ENCODE peak calls at places on chromosomes 11 and 22, in eight cellular contexts. One of them, this sample, is unnamed.

GRCh38 chr11:78390809-78391208 is 26.8 kb downstream of the GAB2 start:
- DNase-seq in GM12878: no peak
- DNase-seq in GM13976: no peak
- DNase-seq in breast epithelium: no peak
- DNase-seq in cardiac muscle cell: no peak
- DNase-seq in fibroblast of the aortic adventitia: no peak
- DNase-seq in astrocyte of the cerebellum: no peak
- DNase-seq in prostate gland: no peak
- DNase-seq in this sample: no peak

GRCh38 chr11:62146476-62147200 is 22.8 kb downstream of the INCENP start:
- DNase-seq in GM12878: no peak
- DNase-seq in GM13976: no peak
- DNase-seq in breast epithelium: no peak
- DNase-seq in cardiac muscle cell: no peak
- DNase-seq in fibroblast of the aortic adventitia: no peak
- DNase-seq in astrocyte of the cerebellum: no peak
- DNase-seq in prostate gland: no peak
- DNase-seq in this sample: no peak

GRCh38 chr11:33942954-33943353 is 51.1 kb upstream of the LMO2 start:
- DNase-seq in GM12878: peak
- DNase-seq in GM13976: peak
- DNase-seq in breast epithelium: no peak
- DNase-seq in cardiac muscle cell: no peak
- DNase-seq in fibroblast of the aortic adventitia: peak
- DNase-seq in astrocyte of the cerebellum: peak
- DNase-seq in prostate gland: no peak
- DNase-seq in this sample: no peak

GRCh38 chr22:45094081-45094720 is 69.5 kb upstream of the NUP50 start:
- DNase-seq in GM12878: no peak
- DNase-seq in GM13976: no peak
- DNase-seq in breast epithelium: no peak
- DNase-seq in cardiac muscle cell: no peak
- DNase-seq in fibroblast of the aortic adventitia: no peak
- DNase-seq in astrocyte of the cerebellum: no peak
- DNase-seq in prostate gland: no peak
- DNase-seq in this sample: no peak

GRCh38 chr11:126842038-126842437 is 158.5 kb downstream of the KIRREL3 start:
- DNase-seq in GM12878: no peak
- DNase-seq in GM13976: no peak
- DNase-seq in breast epithelium: no peak
- DNase-seq in cardiac muscle cell: no peak
- DNase-seq in fibroblast of the aortic adventitia: no peak
- DNase-seq in astrocyte of the cerebellum: peak
- DNase-seq in prostate gland: no peak
- DNase-seq in this sample: no peak

GRCh38 chr11:2927851-2928604 is 1.2 kb downstream of the PHLDA2 start:
- DNase-seq in GM12878: no peak
- DNase-seq in GM13976: no peak
- DNase-seq in breast epithelium: no peak
- DNase-seq in cardiac muscle cell: no peak
- DNase-seq in fibroblast of the aortic adventitia: peak
- DNase-seq in astrocyte of the cerebellum: no peak
- DNase-seq in prostate gland: no peak
- DNase-seq in this sample: peak

GRCh38 chr22:45846952-45847351 is 130.0 kb downstream of the WNT7B start:
- DNase-seq in GM12878: no peak
- DNase-seq in GM13976: no peak
- DNase-seq in breast epithelium: no peak
- DNase-seq in cardiac muscle cell: peak
- DNase-seq in fibroblast of the aortic adventitia: no peak
- DNase-seq in astrocyte of the cerebellum: no peak
- DNase-seq in prostate gland: no peak
- DNase-seq in this sample: no peak

GRCh38 chr11:34546511-34547206 is 33.1 kb upstream of the ELF5 start:
- DNase-seq in GM12878: no peak
- DNase-seq in GM13976: no peak
- DNase-seq in breast epithelium: peak
- DNase-seq in cardiac muscle cell: no peak
- DNase-seq in fibroblast of the aortic adventitia: no peak
- DNase-seq in astrocyte of the cerebellum: no peak
- DNase-seq in prostate gland: no peak
- DNase-seq in this sample: no peak

GRCh38 chr22:38246046-38246658 is 26.7 kb downstream of the TMEM184B start:
- DNase-seq in GM12878: no peak
- DNase-seq in GM13976: no peak
- DNase-seq in breast epithelium: no peak
- DNase-seq in cardiac muscle cell: no peak
- DNase-seq in fibroblast of the aortic adventitia: no peak
- DNase-seq in astrocyte of the cerebellum: no peak
- DNase-seq in prostate gland: no peak
- DNase-seq in this sample: no peak
- TF ChIP-seq CTCF in GM12878: no peak
- TF ChIP-seq CTCF in GM13976: no peak
- TF ChIP-seq CTCF in breast epithelium: no peak
- TF ChIP-seq CTCF in cardiac muscle cell: no peak
- TF ChIP-seq CTCF in fibroblast of the aortic adventitia: no peak
- TF ChIP-seq CTCF in astrocyte of the cerebellum: no peak
- TF ChIP-seq CTCF in prostate gland: no peak
- TF ChIP-seq CTCF in this sample: no peak

DNA sequence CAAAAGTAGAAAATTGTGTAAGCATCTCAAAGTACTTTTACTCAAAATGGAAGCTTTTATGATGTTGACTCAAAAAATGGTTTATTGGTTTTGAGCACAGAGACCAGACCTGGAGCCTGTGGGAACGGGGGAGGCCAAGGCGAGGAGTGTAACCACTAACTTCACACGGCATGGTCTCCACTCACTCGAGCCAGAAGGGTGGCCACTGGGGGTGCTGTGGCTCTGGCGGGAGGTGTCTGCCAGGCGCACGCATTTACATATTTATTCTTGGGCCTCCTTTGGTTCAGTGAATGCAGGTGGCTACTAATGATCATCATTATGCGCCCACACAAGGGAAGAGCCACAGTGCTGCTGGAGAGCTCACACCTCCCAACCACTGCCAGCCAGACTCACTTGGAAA is 64.6 kb downstream of the FLRT1 start:
- DNase-seq in GM12878: no peak
- DNase-seq in GM13976: peak
- DNase-seq in breast epithelium: no peak
- DNase-seq in cardiac muscle cell: no peak
- DNase-seq in fibroblast of the aortic adventitia: no peak
- DNase-seq in astrocyte of the cerebellum: no peak
- DNase-seq in prostate gland: no peak
- DNase-seq in this sample: no peak
- TF ChIP-seq CTCF in GM12878: peak
- TF ChIP-seq CTCF in GM13976: peak
- TF ChIP-seq CTCF in breast epithelium: no peak
- TF ChIP-seq CTCF in cardiac muscle cell: peak
- TF ChIP-seq CTCF in fibroblast of the aortic adventitia: no peak
- TF ChIP-seq CTCF in astrocyte of the cerebellum: peak
- TF ChIP-seq CTCF in prostate gland: no peak
- TF ChIP-seq CTCF in this sample: no peak

DNA sequence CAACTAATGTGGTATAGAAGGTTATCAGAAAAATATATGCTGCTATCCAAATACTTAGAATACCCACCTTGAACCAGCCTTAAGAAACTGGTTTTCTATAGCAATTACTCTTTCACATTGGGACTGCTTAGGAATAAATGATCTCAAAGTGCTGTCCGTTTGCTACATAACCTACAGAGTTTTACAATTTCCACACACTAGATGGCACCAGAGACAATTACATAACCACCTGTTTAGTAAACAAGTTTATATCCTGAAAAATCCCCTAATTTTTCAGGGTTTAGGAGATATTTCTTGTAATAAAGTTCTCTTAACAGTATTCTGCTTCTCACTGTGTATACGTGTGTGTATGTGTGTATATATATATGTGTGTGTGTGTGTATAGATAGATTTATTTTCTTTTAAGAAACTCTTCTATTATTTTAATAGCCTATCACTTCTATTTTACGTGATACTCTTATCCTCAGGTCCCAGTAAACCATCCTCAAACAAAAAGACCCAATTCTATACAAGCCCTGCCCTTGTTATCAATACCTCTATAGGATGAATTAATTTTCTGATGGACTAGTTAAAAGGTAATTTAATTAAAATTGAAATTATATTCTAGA is 6.7 kb upstream of the OR5I1 start:
- DNase-seq in GM12878: no peak
- DNase-seq in GM13976: peak
- DNase-seq in breast epithelium: no peak
- DNase-seq in cardiac muscle cell: peak
- DNase-seq in fibroblast of the aortic adventitia: peak
- DNase-seq in astrocyte of the cerebellum: no peak
- DNase-seq in prostate gland: no peak
- DNase-seq in this sample: no peak
- TF ChIP-seq CTCF in GM12878: peak
- TF ChIP-seq CTCF in GM13976: peak
- TF ChIP-seq CTCF in breast epithelium: peak
- TF ChIP-seq CTCF in cardiac muscle cell: peak
- TF ChIP-seq CTCF in fibroblast of the aortic adventitia: no peak
- TF ChIP-seq CTCF in astrocyte of the cerebellum: no peak
- TF ChIP-seq CTCF in prostate gland: no peak
- TF ChIP-seq CTCF in this sample: peak

GRCh38 chr11:5069272-5069671 is at the start of gene OR52E1:
- DNase-seq in GM12878: no peak
- DNase-seq in GM13976: no peak
- DNase-seq in breast epithelium: no peak
- DNase-seq in cardiac muscle cell: no peak
- DNase-seq in fibroblast of the aortic adventitia: no peak
- DNase-seq in astrocyte of the cerebellum: no peak
- DNase-seq in prostate gland: no peak
- DNase-seq in this sample: no peak
- TF ChIP-seq CTCF in GM12878: no peak
- TF ChIP-seq CTCF in GM13976: no peak
- TF ChIP-seq CTCF in breast epithelium: no peak
- TF ChIP-seq CTCF in cardiac muscle cell: no peak
- TF ChIP-seq CTCF in fibroblast of the aortic adventitia: no peak
- TF ChIP-seq CTCF in astrocyte of the cerebellum: no peak
- TF ChIP-seq CTCF in prostate gland: no peak
- TF ChIP-seq CTCF in this sample: no peak

DNA sequence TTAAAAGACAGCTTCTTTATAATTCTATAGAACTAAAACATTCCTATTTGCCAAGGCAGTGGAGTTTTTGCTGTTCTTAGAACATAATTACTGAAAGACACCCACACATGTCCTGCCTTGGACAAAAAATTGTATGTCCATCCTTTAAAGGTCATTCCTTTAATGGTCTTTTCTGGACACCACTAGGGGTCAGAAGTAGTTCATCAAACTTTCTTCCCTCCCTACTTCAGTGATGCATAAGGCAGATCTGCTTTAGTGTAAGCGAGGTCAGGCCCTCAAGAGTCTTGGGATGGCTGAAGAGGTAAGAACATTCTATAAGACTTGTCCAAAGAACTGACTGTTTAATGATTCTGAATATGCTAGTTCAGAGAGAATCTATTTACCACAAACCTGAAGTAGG is 4.3 kb upstream of the OR51V1 start:
- DNase-seq in GM12878: no peak
- DNase-seq in GM13976: peak
- DNase-seq in breast epithelium: no peak
- DNase-seq in cardiac muscle cell: peak
- DNase-seq in fibroblast of the aortic adventitia: peak
- DNase-seq in astrocyte of the cerebellum: peak
- DNase-seq in prostate gland: no peak
- DNase-seq in this sample: no peak
- TF ChIP-seq CTCF in GM12878: peak
- TF ChIP-seq CTCF in GM13976: peak
- TF ChIP-seq CTCF in breast epithelium: peak
- TF ChIP-seq CTCF in cardiac muscle cell: peak
- TF ChIP-seq CTCF in fibroblast of the aortic adventitia: peak
- TF ChIP-seq CTCF in astrocyte of the cerebellum: peak
- TF ChIP-seq CTCF in prostate gland: no peak
- TF ChIP-seq CTCF in this sample: peak

GRCh38 chr22:48323746-48324145 is 1503.9 kb downstream of the BRD1 start:
- DNase-seq in GM12878: no peak
- DNase-seq in GM13976: no peak
- DNase-seq in breast epithelium: no peak
- DNase-seq in cardiac muscle cell: no peak
- DNase-seq in fibroblast of the aortic adventitia: no peak
- DNase-seq in astrocyte of the cerebellum: no peak
- DNase-seq in prostate gland: no peak
- DNase-seq in this sample: no peak
- TF ChIP-seq CTCF in GM12878: no peak
- TF ChIP-seq CTCF in GM13976: no peak
- TF ChIP-seq CTCF in breast epithelium: no peak
- TF ChIP-seq CTCF in cardiac muscle cell: no peak
- TF ChIP-seq CTCF in fibroblast of the aortic adventitia: no peak
- TF ChIP-seq CTCF in astrocyte of the cerebellum: no peak
- TF ChIP-seq CTCF in prostate gland: no peak
- TF ChIP-seq CTCF in this sample: no peak

This sample was measured in glutamatergic neuron.